ENCODE peak calls at places on chromosome 19, in eight cellular contexts. One of them, this sample, is unnamed.
A peak's percentile ranks its signal among the peaks of the same experiment; 100 is the strongest.

GRCh38 chr19:6587998-6588507 is 2.9 kb downstream of the CD70 start:
- DNase-seq in astrocyte of the spinal cord: no peak
- DNase-seq in dorsolateral prefrontal cortex: no peak
- DNase-seq in tibial artery: no peak
- DNase-seq in BJ: no peak
- DNase-seq in ascending aorta: no peak
- DNase-seq in fibroblast of villous mesenchyme: no peak
- DNase-seq in OCI-LY7: peak; percentile 85
- DNase-seq in this sample: no peak

GRCh38 chr19:5434970-5435641 is 20.1 kb upstream of the ZNRF4 start:
- DNase-seq in astrocyte of the spinal cord: peak; percentile 88
- DNase-seq in dorsolateral prefrontal cortex: peak; percentile 69
- DNase-seq in tibial artery: no peak
- DNase-seq in BJ: peak; percentile 28
- DNase-seq in ascending aorta: no peak
- DNase-seq in fibroblast of villous mesenchyme: no peak
- DNase-seq in OCI-LY7: no peak
- DNase-seq in this sample: peak; percentile 45

GRCh38 chr19:54431255-54431838 is 16.1 kb downstream of the TTYH1 start:
- DNase-seq in astrocyte of the spinal cord: peak; percentile 34
- DNase-seq in dorsolateral prefrontal cortex: no peak
- DNase-seq in tibial artery: no peak
- DNase-seq in BJ: no peak
- DNase-seq in ascending aorta: no peak
- DNase-seq in fibroblast of villous mesenchyme: peak; percentile 12
- DNase-seq in OCI-LY7: no peak
- DNase-seq in this sample: peak; percentile 41

GRCh38 chr19:58399903-58400637 is 4.6 kb downstream of the RNF225 start:
- DNase-seq in astrocyte of the spinal cord: no peak
- DNase-seq in dorsolateral prefrontal cortex: peak; percentile 76
- DNase-seq in tibial artery: peak; percentile 51
- DNase-seq in BJ: no peak
- DNase-seq in ascending aorta: no peak
- DNase-seq in fibroblast of villous mesenchyme: no peak
- DNase-seq in OCI-LY7: no peak
- DNase-seq in this sample: no peak

GRCh38 chr19:13849991-13850909 is 26.7 kb upstream of the NANOS3 start:
- DNase-seq in astrocyte of the spinal cord: peak; percentile 74
- DNase-seq in dorsolateral prefrontal cortex: peak; percentile 73
- DNase-seq in tibial artery: peak; percentile 92
- DNase-seq in BJ: no peak
- DNase-seq in ascending aorta: peak; percentile 90
- DNase-seq in fibroblast of villous mesenchyme: peak; percentile 79
- DNase-seq in OCI-LY7: no peak
- DNase-seq in this sample: peak; percentile 84

GRCh38 chr19:33872445-33873320 is 76.0 kb downstream of the KCTD15 start:
- DNase-seq in astrocyte of the spinal cord: no peak
- DNase-seq in dorsolateral prefrontal cortex: no peak
- DNase-seq in tibial artery: no peak
- DNase-seq in BJ: no peak
- DNase-seq in ascending aorta: peak; percentile 19
- DNase-seq in fibroblast of villous mesenchyme: no peak
- DNase-seq in OCI-LY7: no peak
- DNase-seq in this sample: no peak

GRCh38 chr19:43820098-43820860 is 6.8 kb upstream of the ZNF283 start:
- DNase-seq in astrocyte of the spinal cord: peak; percentile 39
- DNase-seq in dorsolateral prefrontal cortex: peak; percentile 69
- DNase-seq in tibial artery: no peak
- DNase-seq in BJ: no peak
- DNase-seq in ascending aorta: peak; percentile 65
- DNase-seq in fibroblast of villous mesenchyme: peak; percentile 40
- DNase-seq in OCI-LY7: no peak
- DNase-seq in this sample: peak; percentile 67

GRCh38 chr19:52692431-52693008 is 42.3 kb downstream of the ZNF611 start:
- DNase-seq in astrocyte of the spinal cord: no peak
- DNase-seq in dorsolateral prefrontal cortex: no peak
- DNase-seq in tibial artery: no peak
- DNase-seq in BJ: no peak
- DNase-seq in ascending aorta: no peak
- DNase-seq in fibroblast of villous mesenchyme: no peak
- DNase-seq in OCI-LY7: no peak
- DNase-seq in this sample: no peak

GRCh38 chr19:39845621-39846175 is 481 bp downstream of the FBL start:
- DNase-seq in astrocyte of the spinal cord: peak; percentile 20
- DNase-seq in dorsolateral prefrontal cortex: no peak
- DNase-seq in tibial artery: no peak
- DNase-seq in BJ: no peak
- DNase-seq in ascending aorta: no peak
- DNase-seq in fibroblast of villous mesenchyme: no peak
- DNase-seq in OCI-LY7: peak; percentile 33
- DNase-seq in this sample: no peak

GRCh38 chr19:14519860-14520407 is 1.7 kb upstream of the DNAJB1 start:
- DNase-seq in astrocyte of the spinal cord: peak; percentile 88
- DNase-seq in dorsolateral prefrontal cortex: no peak
- DNase-seq in tibial artery: no peak
- DNase-seq in BJ: no peak
- DNase-seq in ascending aorta: no peak
- DNase-seq in fibroblast of villous mesenchyme: no peak
- DNase-seq in OCI-LY7: no peak
- DNase-seq in this sample: peak; percentile 75

GRCh38 chr19:13302521-13303270 is 152.5 kb downstream of the IER2 start:
- DNase-seq in astrocyte of the spinal cord: no peak
- DNase-seq in dorsolateral prefrontal cortex: peak; percentile 57
- DNase-seq in tibial artery: no peak
- DNase-seq in BJ: no peak
- DNase-seq in ascending aorta: no peak
- DNase-seq in fibroblast of villous mesenchyme: no peak
- DNase-seq in OCI-LY7: no peak
- DNase-seq in this sample: no peak

GRCh38 chr19:54708781-54709180 is 15.5 kb upstream of the KIR3DL3 start:
- DNase-seq in astrocyte of the spinal cord: no peak
- DNase-seq in dorsolateral prefrontal cortex: no peak
- DNase-seq in tibial artery: no peak
- DNase-seq in BJ: no peak
- DNase-seq in ascending aorta: no peak
- DNase-seq in fibroblast of villous mesenchyme: no peak
- DNase-seq in OCI-LY7: no peak
- DNase-seq in this sample: no peak

GRCh38 chr19:54389556-54389955 is 24.8 kb upstream of the LAIR1 start:
- DNase-seq in astrocyte of the spinal cord: no peak
- DNase-seq in dorsolateral prefrontal cortex: no peak
- DNase-seq in tibial artery: no peak
- DNase-seq in BJ: no peak
- DNase-seq in ascending aorta: no peak
- DNase-seq in fibroblast of villous mesenchyme: no peak
- DNase-seq in OCI-LY7: no peak
- DNase-seq in this sample: no peak

GRCh38 chr19:16127776-16128371 is 15.6 kb upstream of the HSH2D start:
- DNase-seq in astrocyte of the spinal cord: no peak
- DNase-seq in dorsolateral prefrontal cortex: no peak
- DNase-seq in tibial artery: no peak
- DNase-seq in BJ: no peak
- DNase-seq in ascending aorta: no peak
- DNase-seq in fibroblast of villous mesenchyme: no peak
- DNase-seq in OCI-LY7: no peak
- DNase-seq in this sample: no peak

GRCh38 chr19:5707576-5708575 is 12.1 kb downstream of the LONP1 start:
- DNase-seq in astrocyte of the spinal cord: no peak
- DNase-seq in dorsolateral prefrontal cortex: no peak
- DNase-seq in tibial artery: no peak
- DNase-seq in BJ: no peak
- DNase-seq in ascending aorta: no peak
- DNase-seq in fibroblast of villous mesenchyme: no peak
- DNase-seq in OCI-LY7: no peak
- DNase-seq in this sample: no peak

GRCh38 chr19:15463865-15464371 is 426 bp downstream of the RASAL3 start:
- DNase-seq in astrocyte of the spinal cord: no peak
- DNase-seq in dorsolateral prefrontal cortex: no peak
- DNase-seq in tibial artery: no peak
- DNase-seq in BJ: no peak
- DNase-seq in ascending aorta: no peak
- DNase-seq in fibroblast of villous mesenchyme: no peak
- DNase-seq in OCI-LY7: peak; percentile 85
- DNase-seq in this sample: no peak

GRCh38 chr19:10797541-10798256 is 38.3 kb downstream of the TMED1 start:
- DNase-seq in astrocyte of the spinal cord: no peak
- DNase-seq in dorsolateral prefrontal cortex: peak; percentile 66
- DNase-seq in tibial artery: no peak
- DNase-seq in BJ: no peak
- DNase-seq in ascending aorta: no peak
- DNase-seq in fibroblast of villous mesenchyme: no peak
- DNase-seq in OCI-LY7: no peak
- DNase-seq in this sample: peak; percentile 49

GRCh38 chr19:30664358-30665058 is 292.3 kb downstream of the ZNF536 start:
- DNase-seq in astrocyte of the spinal cord: no peak
- DNase-seq in dorsolateral prefrontal cortex: no peak
- DNase-seq in tibial artery: no peak
- DNase-seq in BJ: no peak
- DNase-seq in ascending aorta: peak; percentile 54
- DNase-seq in fibroblast of villous mesenchyme: peak; percentile 3
- DNase-seq in OCI-LY7: peak; percentile 2
- DNase-seq in this sample: no peak
- TF ChIP-seq CTCF in astrocyte of the spinal cord: peak; percentile 30
- TF ChIP-seq CTCF in dorsolateral prefrontal cortex: peak; percentile 56
- TF ChIP-seq CTCF in tibial artery: no peak
- TF ChIP-seq CTCF in BJ: peak; percentile 34
- TF ChIP-seq CTCF in ascending aorta: peak; percentile 15
- TF ChIP-seq CTCF in fibroblast of villous mesenchyme: peak; percentile 16
- TF ChIP-seq CTCF in OCI-LY7: peak; percentile 62
- TF ChIP-seq CTCF in this sample: peak; percentile 17

GRCh38 chr19:45814851-45815481 is at the start of gene RSPH6A:
- DNase-seq in astrocyte of the spinal cord: no peak
- DNase-seq in dorsolateral prefrontal cortex: no peak
- DNase-seq in tibial artery: no peak
- DNase-seq in BJ: no peak
- DNase-seq in ascending aorta: no peak
- DNase-seq in fibroblast of villous mesenchyme: no peak
- DNase-seq in OCI-LY7: no peak
- DNase-seq in this sample: no peak
- H3K4me3 ChIP-seq in astrocyte of the spinal cord: peak within 1 kb of the TSS; percentile 20
- H3K4me3 ChIP-seq in dorsolateral prefrontal cortex: peak within 1 kb of the TSS; percentile 32
- H3K4me3 ChIP-seq in tibial artery: no peak within 1 kb of the TSS
- H3K4me3 ChIP-seq in BJ: no peak within 1 kb of the TSS
- H3K4me3 ChIP-seq in ascending aorta: peak within 1 kb of the TSS; percentile 14
- H3K4me3 ChIP-seq in fibroblast of villous mesenchyme: no peak within 1 kb of the TSS
- H3K4me3 ChIP-seq in OCI-LY7: no peak within 1 kb of the TSS
- H3K4me3 ChIP-seq in this sample: no peak within 1 kb of the TSS

DNA sequence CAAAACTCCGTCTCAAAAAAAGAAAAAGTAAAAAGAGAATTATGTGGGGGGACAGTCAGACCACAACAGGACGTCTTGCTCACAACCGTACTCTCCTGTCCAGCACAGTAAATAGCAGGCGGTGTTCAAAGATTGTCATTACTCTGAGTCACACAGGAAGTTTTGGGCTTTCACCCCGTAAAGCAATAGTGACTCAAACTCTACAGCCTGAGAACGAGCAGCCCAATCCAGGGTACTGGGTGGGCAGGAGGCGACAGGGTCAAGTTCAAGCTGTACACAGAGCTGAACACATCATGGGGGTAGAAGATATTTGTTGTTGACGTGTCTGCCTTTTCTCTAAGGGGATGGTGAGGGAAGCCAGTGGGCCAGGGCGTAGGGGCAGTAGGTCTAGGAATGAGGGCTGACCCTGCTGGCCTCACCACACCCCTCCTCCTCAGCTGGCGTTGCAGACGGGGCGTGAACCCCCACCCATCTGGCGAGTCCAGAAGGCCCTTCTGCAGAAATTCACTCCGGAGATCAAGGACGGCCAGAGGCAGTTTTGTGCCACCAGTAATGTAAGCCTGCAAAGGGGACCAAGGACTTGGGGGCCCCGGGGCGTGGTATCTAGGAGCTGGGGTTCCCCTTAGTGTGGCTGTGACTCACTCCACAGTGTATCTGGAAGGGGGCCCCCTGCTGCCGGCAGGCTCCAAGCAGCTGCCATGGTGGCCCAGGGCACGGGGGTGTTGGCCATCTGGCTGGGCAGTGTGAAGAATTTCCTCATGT is 23.3 kb downstream of the PRR12 start:
- DNase-seq in astrocyte of the spinal cord: peak; percentile 81
- DNase-seq in dorsolateral prefrontal cortex: no peak
- DNase-seq in tibial artery: no peak
- DNase-seq in BJ: peak; percentile 77
- DNase-seq in ascending aorta: no peak
- DNase-seq in fibroblast of villous mesenchyme: peak; percentile 91
- DNase-seq in OCI-LY7: no peak
- DNase-seq in this sample: peak; percentile 78
- TF ChIP-seq CTCF in astrocyte of the spinal cord: peak; percentile 23
- TF ChIP-seq CTCF in dorsolateral prefrontal cortex: no peak
- TF ChIP-seq CTCF in tibial artery: no peak
- TF ChIP-seq CTCF in BJ: peak; percentile 20
- TF ChIP-seq CTCF in ascending aorta: no peak
- TF ChIP-seq CTCF in fibroblast of villous mesenchyme: peak; percentile 37
- TF ChIP-seq CTCF in OCI-LY7: no peak
- TF ChIP-seq CTCF in this sample: peak; percentile 9

GRCh38 chr19:35519291-35519690 is 5.8 kb upstream of the DMKN start:
- DNase-seq in astrocyte of the spinal cord: no peak
- DNase-seq in dorsolateral prefrontal cortex: no peak
- DNase-seq in tibial artery: no peak
- DNase-seq in BJ: no peak
- DNase-seq in ascending aorta: no peak
- DNase-seq in fibroblast of villous mesenchyme: no peak
- DNase-seq in OCI-LY7: no peak
- DNase-seq in this sample: peak; percentile 22

GRCh38 chr19:35522745-35523327 is 5.3 kb downstream of the SBSN start:
- DNase-seq in astrocyte of the spinal cord: no peak
- DNase-seq in dorsolateral prefrontal cortex: no peak
- DNase-seq in tibial artery: no peak
- DNase-seq in BJ: no peak
- DNase-seq in ascending aorta: no peak
- DNase-seq in fibroblast of villous mesenchyme: no peak
- DNase-seq in OCI-LY7: no peak
- DNase-seq in this sample: no peak

GRCh38 chr19:35524181-35524838 is 3.8 kb downstream of the SBSN start:
- DNase-seq in astrocyte of the spinal cord: no peak
- DNase-seq in dorsolateral prefrontal cortex: no peak
- DNase-seq in tibial artery: no peak
- DNase-seq in BJ: no peak
- DNase-seq in ascending aorta: no peak
- DNase-seq in fibroblast of villous mesenchyme: no peak
- DNase-seq in OCI-LY7: no peak
- DNase-seq in this sample: no peak

GRCh38 chr19:35518313-35518712 is 4.9 kb upstream of the DMKN start:
- DNase-seq in astrocyte of the spinal cord: peak; percentile 74
- DNase-seq in dorsolateral prefrontal cortex: no peak
- DNase-seq in tibial artery: no peak
- DNase-seq in BJ: peak; percentile 86
- DNase-seq in ascending aorta: no peak
- DNase-seq in fibroblast of villous mesenchyme: peak; percentile 90
- DNase-seq in OCI-LY7: no peak
- DNase-seq in this sample: peak; percentile 98

DNA sequence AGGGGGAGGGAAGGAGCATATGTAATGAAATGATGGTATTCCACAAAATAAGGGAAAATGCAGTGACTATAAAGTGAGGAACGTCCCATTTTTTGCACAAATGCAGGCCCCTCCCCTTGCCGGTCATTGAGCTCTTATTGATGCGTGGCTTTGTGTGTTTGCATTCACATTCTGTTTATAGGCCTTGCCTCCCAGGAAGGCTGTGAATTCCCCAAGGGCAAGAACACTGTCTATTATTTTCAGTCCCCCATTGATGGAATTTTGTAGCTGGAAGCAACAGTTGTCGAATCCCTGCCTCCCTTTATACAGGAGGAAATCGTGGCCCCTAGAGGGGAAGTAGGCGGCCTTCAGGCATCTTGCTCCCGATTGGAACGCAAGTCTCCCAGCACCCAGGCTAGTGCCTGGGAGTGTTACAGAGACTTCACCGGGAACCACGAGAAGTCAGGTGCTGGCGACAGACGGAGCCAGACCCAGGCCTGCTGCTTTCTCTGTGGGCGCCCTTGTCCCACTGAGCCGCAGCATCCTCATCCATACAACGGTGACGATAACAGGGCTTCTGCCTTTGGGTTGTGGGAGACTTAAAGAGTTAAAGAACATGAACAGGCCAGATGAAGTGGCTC is 6.9 kb downstream of the SBSN start:
- DNase-seq in astrocyte of the spinal cord: no peak
- DNase-seq in dorsolateral prefrontal cortex: no peak
- DNase-seq in tibial artery: no peak
- DNase-seq in BJ: no peak
- DNase-seq in ascending aorta: no peak
- DNase-seq in fibroblast of villous mesenchyme: no peak
- DNase-seq in OCI-LY7: no peak
- DNase-seq in this sample: no peak
- H3K4me3 ChIP-seq in astrocyte of the spinal cord: no peak overlapping the region
- H3K4me3 ChIP-seq in dorsolateral prefrontal cortex: no peak overlapping the region
- H3K4me3 ChIP-seq in tibial artery: no peak overlapping the region
- H3K4me3 ChIP-seq in BJ: no peak overlapping the region
- H3K4me3 ChIP-seq in ascending aorta: no peak overlapping the region
- H3K4me3 ChIP-seq in fibroblast of villous mesenchyme: no peak overlapping the region
- H3K4me3 ChIP-seq in OCI-LY7: no peak overlapping the region
- H3K4me3 ChIP-seq in this sample: no peak overlapping the region

This sample was measured in fibroblast of pulmonary artery.